ENCODE peak calls at places on chromosomes 7 and 10, in ten cellular contexts. One of them, this sample, is unnamed.

GRCh38 chr10:14635049-14635710 is 139.5 kb downstream of the FAM107B start:
- DNase-seq in lower leg skin: no peak
- DNase-seq in psoas muscle: no peak
- DNase-seq in endothelial cell: no peak
- DNase-seq in GM12892: no peak
- DNase-seq in fibroblast of lung: no peak
- DNase-seq in MCF 10A: no peak
- DNase-seq in right atrium auricular region: no peak
- DNase-seq in NCI-H510A: no peak
- DNase-seq in PC-9: no peak
- DNase-seq in this sample: no peak

GRCh38 chr10:18505719-18506118 is 145.7 kb downstream of the NSUN6 start:
- DNase-seq in MCF 10A: peak; percentile 17
- DNase-seq in right atrium auricular region: no peak
- DNase-seq in fibroblast of lung: peak; percentile 68
- DNase-seq in lower leg skin: no peak
- DNase-seq in psoas muscle: no peak
- DNase-seq in endothelial cell: no peak
- DNase-seq in NCI-H510A: no peak
- DNase-seq in GM12892: no peak
- DNase-seq in PC-9: no peak
- DNase-seq in this sample: no peak

GRCh38 chr7:70833726-70834125 is 298.2 kb upstream of the GALNT17 start:
- DNase-seq in NCI-H510A: no peak
- DNase-seq in GM12892: no peak
- DNase-seq in PC-9: no peak
- DNase-seq in endothelial cell: no peak
- DNase-seq in right atrium auricular region: no peak
- DNase-seq in lower leg skin: no peak
- DNase-seq in fibroblast of lung: no peak
- DNase-seq in MCF 10A: no peak
- DNase-seq in psoas muscle: no peak
- DNase-seq in this sample: no peak

GRCh38 chr7:99392659-99393362 is 15.6 kb downstream of the PDAP1 start:
- DNase-seq in NCI-H510A: peak; percentile 62
- DNase-seq in right atrium auricular region: peak; percentile 85
- DNase-seq in PC-9: no peak
- DNase-seq in lower leg skin: peak; percentile 80
- DNase-seq in GM12892: no peak
- DNase-seq in MCF 10A: no peak
- DNase-seq in endothelial cell: peak; percentile 63
- DNase-seq in psoas muscle: peak; percentile 81
- DNase-seq in fibroblast of lung: peak; percentile 69
- DNase-seq in this sample: peak; percentile 80

GRCh38 chr7:129489491-129489890 is 12.8 kb upstream of the SMKR1 start:
- DNase-seq in right atrium auricular region: no peak
- DNase-seq in endothelial cell: no peak
- DNase-seq in GM12892: no peak
- DNase-seq in fibroblast of lung: peak; percentile 92
- DNase-seq in PC-9: no peak
- DNase-seq in psoas muscle: no peak
- DNase-seq in lower leg skin: no peak
- DNase-seq in NCI-H510A: no peak
- DNase-seq in MCF 10A: no peak
- DNase-seq in this sample: no peak

GRCh38 chr10:127033569-127034175 is 128.4 kb downstream of the DOCK1 start:
- DNase-seq in lower leg skin: no peak
- DNase-seq in endothelial cell: no peak
- DNase-seq in GM12892: no peak
- DNase-seq in PC-9: no peak
- DNase-seq in psoas muscle: no peak
- DNase-seq in fibroblast of lung: no peak
- DNase-seq in right atrium auricular region: peak; percentile 5
- DNase-seq in MCF 10A: no peak
- DNase-seq in NCI-H510A: no peak
- DNase-seq in this sample: no peak

GRCh38 chr7:33327427-33327826 is 198.1 kb downstream of the BBS9 start:
- DNase-seq in GM12892: no peak
- DNase-seq in lower leg skin: no peak
- DNase-seq in psoas muscle: no peak
- DNase-seq in NCI-H510A: no peak
- DNase-seq in PC-9: no peak
- DNase-seq in MCF 10A: no peak
- DNase-seq in right atrium auricular region: no peak
- DNase-seq in endothelial cell: no peak
- DNase-seq in fibroblast of lung: no peak
- DNase-seq in this sample: no peak

GRCh38 chr10:14889318-14889717 is 10.7 kb downstream of the SUV39H2 start:
- DNase-seq in PC-9: no peak
- DNase-seq in psoas muscle: no peak
- DNase-seq in right atrium auricular region: no peak
- DNase-seq in GM12892: no peak
- DNase-seq in MCF 10A: no peak
- DNase-seq in lower leg skin: no peak
- DNase-seq in endothelial cell: no peak
- DNase-seq in NCI-H510A: no peak
- DNase-seq in fibroblast of lung: peak; percentile 32
- DNase-seq in this sample: no peak

GRCh38 chr10:87094373-87095240 is at the start of the genes GLUD1 and SHLD2:
- DNase-seq in lower leg skin: peak; percentile 90
- DNase-seq in right atrium auricular region: peak; percentile 91
- DNase-seq in PC-9: peak; percentile 88
- DNase-seq in endothelial cell: peak; percentile 90
- DNase-seq in MCF 10A: peak; percentile 93
- DNase-seq in fibroblast of lung: peak; percentile 92
- DNase-seq in GM12892: peak; percentile 80
- DNase-seq in psoas muscle: peak; percentile 93
- DNase-seq in NCI-H510A: peak; percentile 82
- DNase-seq in this sample: peak; percentile 30

GRCh38 chr7:33757563-33758165 is 147.7 kb upstream of the BMPER start:
- DNase-seq in right atrium auricular region: no peak
- DNase-seq in fibroblast of lung: peak; percentile 67
- DNase-seq in MCF 10A: peak; percentile 61
- DNase-seq in NCI-H510A: no peak
- DNase-seq in endothelial cell: peak; percentile 33
- DNase-seq in psoas muscle: no peak
- DNase-seq in PC-9: peak; percentile 14
- DNase-seq in GM12892: no peak
- DNase-seq in lower leg skin: peak; percentile 32
- DNase-seq in this sample: no peak

GRCh38 chr7:37208528-37208927 is 240.1 kb downstream of the ELMO1 start:
- DNase-seq in right atrium auricular region: peak; percentile 85
- DNase-seq in endothelial cell: no peak
- DNase-seq in lower leg skin: peak; percentile 81
- DNase-seq in GM12892: no peak
- DNase-seq in fibroblast of lung: peak; percentile 99
- DNase-seq in psoas muscle: peak; percentile 60
- DNase-seq in MCF 10A: peak; percentile 87
- DNase-seq in PC-9: peak; percentile 14
- DNase-seq in NCI-H510A: no peak
- DNase-seq in this sample: no peak

GRCh38 chr7:31017036-31017747 is 34.9 kb upstream of the ADCYAP1R1 start:
- DNase-seq in GM12892: no peak
- DNase-seq in NCI-H510A: no peak
- DNase-seq in endothelial cell: no peak
- DNase-seq in PC-9: no peak
- DNase-seq in lower leg skin: no peak
- DNase-seq in right atrium auricular region: no peak
- DNase-seq in fibroblast of lung: no peak
- DNase-seq in psoas muscle: no peak
- DNase-seq in MCF 10A: no peak
- DNase-seq in this sample: no peak

GRCh38 chr10:11081413-11081812 is 63.7 kb downstream of the CELF2 start:
- DNase-seq in GM12892: no peak
- DNase-seq in psoas muscle: no peak
- DNase-seq in fibroblast of lung: no peak
- DNase-seq in NCI-H510A: no peak
- DNase-seq in lower leg skin: no peak
- DNase-seq in right atrium auricular region: no peak
- DNase-seq in MCF 10A: no peak
- DNase-seq in endothelial cell: no peak
- DNase-seq in PC-9: no peak
- DNase-seq in this sample: no peak

GRCh38 chr7:3162286-3162685 is 118.6 kb upstream of the CARD11 start:
- DNase-seq in psoas muscle: no peak
- DNase-seq in endothelial cell: no peak
- DNase-seq in MCF 10A: no peak
- DNase-seq in NCI-H510A: no peak
- DNase-seq in right atrium auricular region: no peak
- DNase-seq in PC-9: no peak
- DNase-seq in lower leg skin: no peak
- DNase-seq in fibroblast of lung: peak; percentile 41
- DNase-seq in GM12892: no peak
- DNase-seq in this sample: no peak

GRCh38 chr7:157702311-157703023 is 365.7 kb downstream of the DNAJB6 start:
- DNase-seq in lower leg skin: no peak
- DNase-seq in GM12892: no peak
- DNase-seq in endothelial cell: no peak
- DNase-seq in NCI-H510A: no peak
- DNase-seq in right atrium auricular region: no peak
- DNase-seq in psoas muscle: no peak
- DNase-seq in PC-9: no peak
- DNase-seq in MCF 10A: no peak
- DNase-seq in fibroblast of lung: no peak
- DNase-seq in this sample: no peak

GRCh38 chr10:131767716-131768115 is 133.1 kb upstream of the PPP2R2D start:
- DNase-seq in NCI-H510A: no peak
- DNase-seq in PC-9: no peak
- DNase-seq in endothelial cell: no peak
- DNase-seq in psoas muscle: no peak
- DNase-seq in right atrium auricular region: no peak
- DNase-seq in fibroblast of lung: no peak
- DNase-seq in lower leg skin: no peak
- DNase-seq in MCF 10A: no peak
- DNase-seq in GM12892: no peak
- DNase-seq in this sample: no peak

GRCh38 chr10:106078796-106079576 is 1085.5 kb downstream of the SORCS1 start:
- DNase-seq in fibroblast of lung: no peak
- DNase-seq in GM12892: no peak
- DNase-seq in endothelial cell: no peak
- DNase-seq in psoas muscle: no peak
- DNase-seq in lower leg skin: no peak
- DNase-seq in NCI-H510A: no peak
- DNase-seq in right atrium auricular region: no peak
- DNase-seq in PC-9: no peak
- DNase-seq in MCF 10A: peak; percentile 40
- DNase-seq in this sample: no peak

GRCh38 chr10:123857616-123858015 is 34.0 kb downstream of the CPXM2 start:
- DNase-seq in MCF 10A: no peak
- DNase-seq in GM12892: no peak
- DNase-seq in right atrium auricular region: no peak
- DNase-seq in PC-9: no peak
- DNase-seq in NCI-H510A: no peak
- DNase-seq in endothelial cell: no peak
- DNase-seq in psoas muscle: no peak
- DNase-seq in lower leg skin: no peak
- DNase-seq in fibroblast of lung: no peak
- DNase-seq in this sample: no peak

GRCh38 chr10:75433216-75433615 is 1.8 kb downstream of the LRMDA start:
- DNase-seq in lower leg skin: no peak
- DNase-seq in GM12892: no peak
- DNase-seq in fibroblast of lung: no peak
- DNase-seq in PC-9: no peak
- DNase-seq in endothelial cell: no peak
- DNase-seq in psoas muscle: no peak
- DNase-seq in right atrium auricular region: no peak
- DNase-seq in MCF 10A: no peak
- DNase-seq in NCI-H510A: no peak
- DNase-seq in this sample: no peak

GRCh38 chr10:119821172-119821571 is 51.5 kb downstream of the MCMBP start:
- DNase-seq in lower leg skin: no peak
- DNase-seq in PC-9: no peak
- DNase-seq in endothelial cell: no peak
- DNase-seq in fibroblast of lung: peak; percentile 8
- DNase-seq in GM12892: no peak
- DNase-seq in right atrium auricular region: no peak
- DNase-seq in psoas muscle: no peak
- DNase-seq in MCF 10A: no peak
- DNase-seq in NCI-H510A: no peak
- DNase-seq in this sample: no peak

GRCh38 chr10:52779541-52780390 is 7.2 kb upstream of the MBL2 start:
- DNase-seq in PC-9: peak; percentile 73
- DNase-seq in MCF 10A: peak; percentile 70
- DNase-seq in lower leg skin: no peak
- DNase-seq in fibroblast of lung: peak; percentile 68
- DNase-seq in endothelial cell: peak; percentile 92
- DNase-seq in psoas muscle: peak; percentile 42
- DNase-seq in GM12892: peak; percentile 41
- DNase-seq in right atrium auricular region: no peak
- DNase-seq in NCI-H510A: no peak
- DNase-seq in this sample: no peak

GRCh38 chr7:159046300-159046699 is 98.4 kb downstream of the VIPR2 start:
- DNase-seq in psoas muscle: no peak
- DNase-seq in NCI-H510A: no peak
- DNase-seq in lower leg skin: no peak
- DNase-seq in GM12892: no peak
- DNase-seq in right atrium auricular region: peak; percentile 13
- DNase-seq in fibroblast of lung: no peak
- DNase-seq in endothelial cell: no peak
- DNase-seq in PC-9: no peak
- DNase-seq in MCF 10A: no peak
- DNase-seq in this sample: no peak

GRCh38 chr10:97882142-97883091 is 32.8 kb downstream of the GOLGA7B start:
- DNase-seq in endothelial cell: no peak
- DNase-seq in psoas muscle: no peak
- DNase-seq in PC-9: peak; percentile 85
- DNase-seq in MCF 10A: peak; percentile 98
- DNase-seq in NCI-H510A: no peak
- DNase-seq in GM12892: no peak
- DNase-seq in right atrium auricular region: no peak
- DNase-seq in fibroblast of lung: peak; percentile 67
- DNase-seq in lower leg skin: no peak
- DNase-seq in this sample: no peak

GRCh38 chr10:22666287-22667092 is 47.9 kb downstream of the PIP4K2A start:
- DNase-seq in lower leg skin: no peak
- DNase-seq in NCI-H510A: no peak
- DNase-seq in MCF 10A: no peak
- DNase-seq in right atrium auricular region: no peak
- DNase-seq in GM12892: no peak
- DNase-seq in fibroblast of lung: peak; percentile 57
- DNase-seq in psoas muscle: no peak
- DNase-seq in PC-9: no peak
- DNase-seq in endothelial cell: no peak
- DNase-seq in this sample: no peak

GRCh38 chr7:93551931-93552330 is 22.6 kb downstream of the CALCR start:
- DNase-seq in MCF 10A: no peak
- DNase-seq in lower leg skin: no peak
- DNase-seq in fibroblast of lung: no peak
- DNase-seq in psoas muscle: no peak
- DNase-seq in NCI-H510A: no peak
- DNase-seq in PC-9: no peak
- DNase-seq in endothelial cell: no peak
- DNase-seq in right atrium auricular region: no peak
- DNase-seq in GM12892: no peak
- DNase-seq in this sample: no peak

GRCh38 chr10:6493521-6494451 is 86.3 kb downstream of the PRKCQ start:
- DNase-seq in lower leg skin: no peak
- DNase-seq in MCF 10A: peak; percentile 58
- DNase-seq in endothelial cell: no peak
- DNase-seq in fibroblast of lung: peak; percentile 1
- DNase-seq in right atrium auricular region: no peak
- DNase-seq in NCI-H510A: no peak
- DNase-seq in GM12892: no peak
- DNase-seq in psoas muscle: no peak
- DNase-seq in PC-9: no peak
- DNase-seq in this sample: no peak

GRCh38 chr10:79116801-79117723 is 48.3 kb downstream of the ZMIZ1 start:
- DNase-seq in psoas muscle: peak; percentile 48
- DNase-seq in GM12892: no peak
- DNase-seq in right atrium auricular region: no peak
- DNase-seq in fibroblast of lung: peak; percentile 63
- DNase-seq in NCI-H510A: peak; percentile 85
- DNase-seq in MCF 10A: no peak
- DNase-seq in endothelial cell: no peak
- DNase-seq in lower leg skin: peak; percentile 83
- DNase-seq in PC-9: no peak
- DNase-seq in this sample: no peak

GRCh38 chr7:47581821-47582747 is at the start of gene TNS3:
- DNase-seq in MCF 10A: no peak
- DNase-seq in right atrium auricular region: no peak
- DNase-seq in GM12892: no peak
- DNase-seq in fibroblast of lung: peak; percentile 44
- DNase-seq in PC-9: peak; percentile 74
- DNase-seq in endothelial cell: peak; percentile 60
- DNase-seq in psoas muscle: peak; percentile 58
- DNase-seq in NCI-H510A: peak; percentile 20
- DNase-seq in lower leg skin: no peak
- DNase-seq in this sample: no peak

This sample was measured in NCI-H2107.